ENCODE peak calls at places on chromosomes 11 and 22, in five cellular contexts. O is Peyer's patch; F is CD4-positive, alpha-beta T cell; W is gastrocnemius medialis; K is heart left ventricle. X is an unnamed sample.

GRCh38 chr11:1229471-1230120 is 6.7 kb downstream of the MUC5B start:
- DNase-seq in O (no peak), F (no peak), W (no peak), K (no peak), X (no peak)

GRCh38 chr11:122751298-122752070 is 86.8 kb upstream of the CRTAM start:
- DNase-seq in O (no peak), F (no peak), W (no peak), K (no peak), X (no peak)

GRCh38 chr11:128451651-128452470 is 135.5 kb downstream of the ETS1 start:
- DNase-seq in O (no peak), F (no peak), W (no peak), K (peak), X (no peak)

GRCh38 chr11:122714484-122714883 is 59.0 kb downstream of the UBASH3B start:
- DNase-seq in O (no peak), F (no peak), W (no peak), K (no peak), X (no peak)

GRCh38 chr11:72685560-72686480 is 11.6 kb upstream of the PDE2A start:
- DNase-seq in O (no peak), F (no peak), W (peak), K (no peak), X (no peak)

GRCh38 chr11:17263803-17264202 is 12.7 kb upstream of the NUCB2 start:
- DNase-seq in O (no peak), F (no peak), W (no peak), K (no peak), X (no peak)

GRCh38 chr11:15027011-15027410 is 46.4 kb upstream of the CALCB start:
- DNase-seq in O (no peak), F (no peak), W (no peak), K (no peak), X (peak)

GRCh38 chr11:114092478-114092877 is 33.0 kb downstream of the ZBTB16 start:
- DNase-seq in O (no peak), F (no peak), W (no peak), K (no peak), X (no peak)

GRCh38 chr22:32528984-32529982 is 54.7 kb downstream of the FBXO7 start:
- DNase-seq in O (peak), F (peak), W (peak), K (peak), X (peak)

GRCh38 chr11:30855383-30856006 is 269.3 kb upstream of the MPPED2 start:
- DNase-seq in O (no peak), F (no peak), W (no peak), K (no peak), X (no peak)

GRCh38 chr11:86990520-86990919 is 35.3 kb upstream of the FZD4 start:
- DNase-seq in O (no peak), F (no peak), W (no peak), K (no peak), X (peak)

GRCh38 chr11:23865341-23865975 is 631.4 kb upstream of the LUZP2 start:
- DNase-seq in O (no peak), F (no peak), W (no peak), K (no peak), X (no peak)

GRCh38 chr11:67266424-67267187 is at the start of gene GRK2:
- DNase-seq in O (no peak), F (no peak), W (no peak), K (no peak), X (no peak)

GRCh38 chr11:118145285-118146227 is 7.1 kb downstream of the SCN4B start:
- DNase-seq in O (peak), F (peak), W (peak), K (peak), X (peak)

GRCh38 chr11:831132-831864 is 1.5 kb upstream of the CD151 start:
- DNase-seq in O (no peak), F (no peak), W (peak), K (no peak), X (no peak)

GRCh38 chr11:129608711-129609110 is 206.9 kb upstream of the TMEM45B start:
- DNase-seq in O (no peak), F (no peak), W (no peak), K (no peak), X (peak)

GRCh38 chr22:24290459-24290858 is 19.8 kb downstream of the SPECC1L start:
- DNase-seq in O (no peak), F (no peak), W (no peak), K (no peak), X (no peak)

GRCh38 chr11:21806508-21806907 is 386.4 kb upstream of the ANO5 start:
- DNase-seq in O (no peak), F (no peak), W (no peak), K (no peak), X (no peak)

GRCh38 chr22:33274214-33274828 is 216.1 kb upstream of the SYN3 start:
- DNase-seq in O (peak), F (no peak), W (no peak), K (no peak), X (no peak)

GRCh38 chr22:28911777-28912669 is 28.7 kb downstream of the ZNRF3 start:
- DNase-seq in O (no peak), F (no peak), W (no peak), K (no peak), X (no peak)

GRCh38 chr11:70005107-70005818 is 72.9 kb upstream of the ANO1 start:
- DNase-seq in O (no peak), F (no peak), W (no peak), K (no peak), X (no peak)

GRCh38 chr11:31160504-31161422 is 208.8 kb downstream of the DCDC1 start:
- DNase-seq in O (no peak), F (no peak), W (no peak), K (no peak), X (no peak)

GRCh38 chr11:35511666-35512065 is 13.8 kb downstream of the PAMR1 start:
- DNase-seq in O (no peak), F (no peak), W (no peak), K (no peak), X (no peak)

GRCh38 chr11:124717786-124718634 is 21.7 kb upstream of the NRGN start:
- DNase-seq in O (no peak), F (no peak), W (no peak), K (no peak), X (no peak)

GRCh38 chr11:41659990-41660389 is 200.5 kb upstream of the LRRC4C start:
- DNase-seq in O (no peak), F (no peak), W (no peak), K (no peak), X (no peak)

GRCh38 chr11:64786308-64786707 is 8.0 kb upstream of the SF1 start:
- DNase-seq in O (no peak), F (no peak), W (no peak), K (no peak), X (no peak)

GRCh38 chr11:12223771-12224536 is 113.6 kb downstream of the MICAL2 start:
- DNase-seq in O (no peak), F (no peak), W (no peak), K (no peak), X (no peak)

GRCh38 chr22:21818487-21819182 is 48.8 kb downstream of the MAPK1 start:
- DNase-seq in O (no peak), F (no peak), W (no peak), K (no peak), X (no peak)

GRCh38 chr22:21108379-21109115 is 62.8 kb downstream of the LRRC74B start:
- DNase-seq in O (no peak), F (no peak), W (no peak), K (no peak), X (no peak)

GRCh38 chr11:112785104-112785503 is 176.1 kb upstream of the NCAM1 start:
- DNase-seq in O (no peak), F (no peak), W (peak), K (no peak), X (no peak)

GRCh38 chr11:120098503-120099054 is 39.3 kb downstream of the TRIM29 start:
- DNase-seq in O (no peak), F (no peak), W (no peak), K (no peak), X (no peak)
- H3K27ac ChIP-seq in O (no peak), F (no peak), W (no peak), K (no peak), X (no peak)

GRCh38 chr11:82756765-82757650 is 23.3 kb upstream of the FAM181B start:
- DNase-seq in O (no peak), F (no peak), W (no peak), K (no peak), X (no peak)
- H3K27ac ChIP-seq in O (no peak), F (no peak), W (no peak), K (no peak), X (no peak)

GRCh38 chr11:61834278-61835004 is 6.3 kb downstream of the FADS2 start:
- DNase-seq in O (peak), F (no peak), W (peak), K (peak), X (no peak)
- H3K27ac ChIP-seq in O (peak), F (no peak), W (peak), K (peak), X (no peak)

GRCh38 chr11:102576350-102576749 is 45.8 kb upstream of the MMP7 start:
- DNase-seq in O (no peak), F (no peak), W (no peak), K (no peak), X (no peak)
- H3K27ac ChIP-seq in O (no peak), F (no peak), W (no peak), K (no peak), X (no peak)

GRCh38 chr22:41401781-41402648 is 20.3 kb downstream of the TEF start:
- DNase-seq in O (no peak), F (no peak), W (peak), K (peak), X (peak)
- H3K27ac ChIP-seq in O (peak), F (no peak), W (peak), K (peak), X (no peak)

DNA sequence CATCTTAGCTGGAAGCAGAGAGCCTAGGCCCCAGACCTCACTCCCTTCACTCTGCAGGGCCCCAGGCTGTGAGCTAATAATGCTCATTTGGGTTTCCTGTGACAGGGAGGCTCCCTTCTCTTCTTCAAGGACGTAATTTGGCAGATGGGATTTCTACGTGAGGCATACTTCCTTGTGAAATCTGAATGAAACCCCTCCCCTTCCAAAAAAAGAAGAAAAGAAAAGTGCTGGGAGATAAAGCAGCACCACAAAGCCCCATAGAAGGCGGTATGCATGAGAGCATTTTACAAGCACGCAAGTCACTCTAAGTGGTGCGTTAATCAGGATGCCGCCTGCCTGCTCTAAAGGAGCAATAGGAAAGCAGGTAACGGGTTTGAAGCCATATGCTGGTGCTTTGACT is 5.7 kb downstream of the P2RX3 start:
- DNase-seq in O (no peak), F (no peak), W (no peak), K (no peak), X (no peak)
- H3K27ac ChIP-seq in O (no peak), F (no peak), W (no peak), K (no peak), X (no peak)

GRCh38 chr11:131274233-131274632 is 96.2 kb upstream of the NTM start:
- DNase-seq in O (no peak), F (no peak), W (no peak), K (no peak), X (no peak)

GRCh38 chr11:131279685-131280084 is 90.7 kb upstream of the NTM start:
- DNase-seq in O (no peak), F (no peak), W (no peak), K (no peak), X (no peak)

GRCh38 chr11:131281316-131281715 is 89.1 kb upstream of the NTM start:
- DNase-seq in O (no peak), F (no peak), W (no peak), K (no peak), X (no peak)

GRCh38 chr11:131278472-131278871 is 91.9 kb upstream of the NTM start:
- DNase-seq in O (no peak), F (no peak), W (no peak), K (no peak), X (no peak)

GRCh38 chr11:131275580-131275979 is 94.8 kb upstream of the NTM start:
- DNase-seq in O (no peak), F (no peak), W (no peak), K (no peak), X (no peak)
- H3K27ac ChIP-seq in O (no peak), F (no peak), W (no peak), K (no peak), X (no peak)

GRCh38 chr11:76152741-76153608 is 53.3 kb downstream of the WNT11 start:
- DNase-seq in O (peak), F (no peak), W (no peak), K (no peak), X (no peak)
- H3K27ac ChIP-seq in O (no peak), F (no peak), W (no peak), K (no peak), X (no peak)

GRCh38 chr22:39610766-39611165 is 40.2 kb downstream of the CACNA1I start:
- DNase-seq in O (no peak), F (no peak), W (no peak), K (no peak), X (no peak)

GRCh38 chr22:39607093-39607492 is 36.5 kb downstream of the CACNA1I start:
- DNase-seq in O (no peak), F (no peak), W (no peak), K (no peak), X (no peak)

GRCh38 chr22:39612811-39613548 is 42.4 kb downstream of the CACNA1I start:
- DNase-seq in O (no peak), F (no peak), W (no peak), K (no peak), X (no peak)

GRCh38 chr22:39611360-39611759 is 40.8 kb downstream of the CACNA1I start:
- DNase-seq in O (no peak), F (no peak), W (no peak), K (no peak), X (no peak)

GRCh38 chr22:39610246-39610645 is 39.7 kb downstream of the CACNA1I start:
- DNase-seq in O (no peak), F (no peak), W (no peak), K (no peak), X (no peak)
- H3K27ac ChIP-seq in O (no peak), F (no peak), W (no peak), K (no peak), X (no peak)

DNA sequence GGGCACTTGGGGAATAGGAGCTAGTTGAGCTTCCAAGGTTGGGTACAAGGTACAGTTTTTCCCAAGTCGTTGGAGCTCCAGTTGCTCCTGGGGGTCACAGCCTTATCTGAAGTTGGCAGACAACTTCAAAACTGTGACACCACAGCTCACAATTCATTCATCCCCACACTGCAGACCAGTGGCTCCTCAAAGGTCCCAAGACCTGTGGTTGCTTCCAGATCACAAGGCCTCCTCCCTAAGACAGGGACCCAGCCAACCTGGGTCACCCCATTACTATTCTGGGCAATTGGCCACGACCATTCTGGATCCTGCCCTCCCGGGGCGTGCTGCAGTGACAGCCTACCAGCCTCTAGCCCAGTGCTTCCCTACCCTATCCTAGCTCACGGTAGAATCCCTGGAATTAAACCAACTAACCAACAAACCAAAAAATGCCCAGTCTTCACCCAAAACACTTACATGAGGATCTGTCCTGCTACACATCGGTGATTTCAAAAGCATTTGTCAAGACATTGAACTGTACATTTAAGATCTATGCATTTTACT is 862 bp upstream of the PDXP start:
- DNase-seq in O (no peak), F (no peak), W (no peak), K (no peak), X (no peak)
- H3K27ac ChIP-seq in O (peak), F (peak), W (peak), K (peak), X (peak)

X was measured in epithelial cell of prostate.